ENCODE peak calls at places on chromosomes 1 and 21, in ten cellular contexts. H is IMR-90, R is heart left ventricle, S is left lung, K is Caco-2, N is uterus, F is D721Med, Y is fibroblast of lung, P is HFF-Myc, I is lung. M is an unnamed sample.

GRCh38 chr1:232428781-232429530 is 201.0 kb downstream of the SIPA1L2 start:
- DNase-seq in R (no peak), F (no peak), I (no peak), H (peak), N (no peak), P (no peak), K (no peak), S (no peak), Y (peak), M (no peak)

GRCh38 chr21:42150458-42151085 is 68.4 kb upstream of the ABCG1 start:
- DNase-seq in H (no peak), K (peak), R (no peak), P (no peak), N (no peak), Y (no peak), S (peak), F (no peak), I (no peak), M (no peak)

GRCh38 chr1:173532237-173532636 is 55.1 kb downstream of the PRDX6 start:
- DNase-seq in K (no peak), F (no peak), H (no peak), P (no peak), Y (peak), N (no peak), R (no peak), I (no peak), S (no peak), M (no peak)

GRCh38 chr1:172283766-172284165 is 136.7 kb upstream of the C1orf105 start:
- DNase-seq in Y (no peak), P (no peak), N (no peak), F (no peak), I (no peak), H (no peak), S (no peak), K (no peak), R (no peak), M (no peak)

GRCh38 chr1:55304306-55304705 is 89.1 kb upstream of the USP24 start:
- DNase-seq in Y (no peak), K (no peak), H (no peak), S (no peak), I (no peak), F (no peak), P (no peak), N (peak), R (no peak), M (no peak)

GRCh38 chr1:212525479-212526110 is 83.0 kb upstream of the ATF3 start:
- DNase-seq in N (no peak), K (no peak), S (no peak), R (no peak), P (no peak), I (no peak), Y (no peak), F (no peak), H (peak), M (no peak)

GRCh38 chr1:206608108-206608698 is 4.1 kb downstream of the EIF2D start:
- DNase-seq in S (no peak), R (no peak), N (no peak), P (no peak), I (no peak), F (no peak), H (peak), K (no peak), Y (peak), M (peak)

GRCh38 chr1:64240209-64240608 is 36.8 kb downstream of the UBE2U start:
- DNase-seq in F (no peak), R (no peak), P (no peak), S (no peak), Y (peak), N (no peak), I (no peak), K (no peak), H (peak), M (no peak)

GRCh38 chr1:64410217-64410616 is 59.7 kb upstream of the CACHD1 start:
- DNase-seq in P (no peak), I (no peak), S (no peak), N (no peak), K (no peak), F (no peak), Y (no peak), H (no peak), R (no peak), M (no peak)

GRCh38 chr1:167720965-167721616 is 691 bp upstream of the MPZL1 start:
- DNase-seq in F (no peak), H (peak), I (no peak), K (no peak), N (peak), R (peak), S (peak), P (peak), Y (peak), M (no peak)

GRCh38 chr1:162135271-162135775 is 65.8 kb downstream of the NOS1AP start:
- DNase-seq in I (no peak), R (no peak), P (no peak), N (no peak), K (no peak), F (no peak), H (no peak), Y (no peak), S (no peak), M (no peak)

GRCh38 chr1:94892604-94893280 is 34.2 kb downstream of the CNN3 start:
- DNase-seq in K (no peak), Y (peak), H (no peak), I (no peak), F (no peak), R (no peak), P (no peak), N (no peak), S (no peak), M (no peak)

GRCh38 chr1:8560611-8561544 is 243.0 kb downstream of the SLC45A1 start:
- DNase-seq in Y (peak), P (no peak), F (no peak), S (no peak), R (peak), I (no peak), H (peak), K (no peak), N (no peak), M (no peak)

GRCh38 chr1:233671286-233671685 is 57.4 kb downstream of the KCNK1 start:
- DNase-seq in N (no peak), S (no peak), Y (no peak), I (no peak), K (no peak), F (no peak), H (no peak), R (no peak), P (no peak), M (no peak)

GRCh38 chr1:205543351-205544305 is 39.2 kb downstream of the CDK18 start:
- DNase-seq in P (peak), Y (peak), K (no peak), R (peak), N (peak), I (peak), H (peak), S (peak), F (no peak), M (no peak)

GRCh38 chr1:239879321-239880170 is 212.1 kb upstream of the FMN2 start:
- DNase-seq in K (no peak), I (no peak), P (no peak), Y (no peak), S (no peak), R (no peak), H (no peak), N (no peak), F (no peak), M (no peak)

GRCh38 chr1:71191520-71191919 is 110.7 kb upstream of the ZRANB2 start:
- DNase-seq in F (no peak), I (no peak), K (no peak), R (no peak), P (no peak), N (no peak), S (no peak), H (no peak), Y (no peak), M (no peak)

GRCh38 chr1:36134805-36135339 is 9.8 kb upstream of the COL8A2 start:
- DNase-seq in H (peak), K (peak), F (peak), S (no peak), I (peak), Y (peak), N (peak), P (no peak), R (no peak), M (no peak)

GRCh38 chr1:6889875-6890480 is 104.7 kb downstream of the CAMTA1 start:
- DNase-seq in S (no peak), I (peak), K (peak), H (peak), N (peak), P (no peak), R (peak), Y (peak), F (no peak), M (no peak)

GRCh38 chr1:167489581-167490340 is 28.6 kb downstream of the CD247 start:
- DNase-seq in N (no peak), R (no peak), K (no peak), H (no peak), Y (no peak), F (no peak), S (no peak), P (no peak), I (no peak), M (no peak)

GRCh38 chr1:174871886-174872285 is 127.9 kb upstream of the CACYBP start:
- DNase-seq in K (no peak), N (no peak), R (no peak), H (no peak), F (no peak), Y (no peak), S (no peak), P (no peak), I (no peak), M (no peak)

DNA sequence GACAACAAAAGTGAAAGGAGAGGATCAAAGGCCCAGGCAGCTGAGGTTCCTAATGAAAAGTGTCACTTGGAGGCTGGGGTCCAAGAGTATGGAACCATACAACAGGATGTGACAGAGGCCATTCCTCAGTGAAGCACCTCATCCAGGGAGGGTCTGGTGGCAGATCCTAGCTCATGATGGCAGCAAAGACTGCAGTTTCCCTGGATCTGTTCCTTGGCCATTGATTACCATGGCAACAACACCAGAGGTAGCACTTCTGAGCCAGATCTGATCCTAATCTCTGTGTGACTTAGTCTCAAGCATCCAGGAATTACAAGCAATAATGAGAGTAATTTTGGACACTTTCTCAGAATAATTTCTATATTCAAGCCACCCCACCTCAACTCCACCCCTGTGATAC is 12.9 kb downstream of the FAM177B start:
- DNase-seq in N (no peak), H (no peak), F (no peak), K (no peak), P (no peak), I (no peak), R (no peak), S (no peak), Y (no peak), M (no peak)
- TF ChIP-seq CTCF in N (no peak), H (no peak), F (no peak), K (no peak), P (no peak), I (no peak), R (no peak), S (no peak), Y (no peak), M (no peak)

GRCh38 chr21:35933466-35933865 is 126.9 kb downstream of the SETD4 start:
- DNase-seq in Y (peak), I (peak), F (no peak), N (peak), R (peak), K (no peak), S (peak), H (peak), P (peak), M (no peak)
- TF ChIP-seq CTCF in Y (peak), I (no peak), F (no peak), N (peak), R (no peak), K (no peak), S (no peak), H (peak), P (peak), M (no peak)

GRCh38 chr1:38476784-38477175 is 382.8 kb downstream of the RRAGC start:
- DNase-seq in R (no peak), Y (no peak), K (no peak), H (no peak), N (no peak), S (no peak), F (no peak), P (no peak), I (no peak), M (no peak)
- TF ChIP-seq CTCF in R (no peak), Y (no peak), K (no peak), H (no peak), N (no peak), S (no peak), F (no peak), P (no peak), I (no peak), M (no peak)

GRCh38 chr1:156928043-156928602 is 7.7 kb downstream of the LRRC71 start:
- DNase-seq in H (no peak), S (no peak), K (no peak), Y (no peak), F (no peak), N (no peak), I (no peak), P (no peak), R (no peak), M (no peak)
- TF ChIP-seq CTCF in H (no peak), S (no peak), K (no peak), Y (peak), F (no peak), N (no peak), I (no peak), P (no peak), R (peak), M (no peak)

DNA sequence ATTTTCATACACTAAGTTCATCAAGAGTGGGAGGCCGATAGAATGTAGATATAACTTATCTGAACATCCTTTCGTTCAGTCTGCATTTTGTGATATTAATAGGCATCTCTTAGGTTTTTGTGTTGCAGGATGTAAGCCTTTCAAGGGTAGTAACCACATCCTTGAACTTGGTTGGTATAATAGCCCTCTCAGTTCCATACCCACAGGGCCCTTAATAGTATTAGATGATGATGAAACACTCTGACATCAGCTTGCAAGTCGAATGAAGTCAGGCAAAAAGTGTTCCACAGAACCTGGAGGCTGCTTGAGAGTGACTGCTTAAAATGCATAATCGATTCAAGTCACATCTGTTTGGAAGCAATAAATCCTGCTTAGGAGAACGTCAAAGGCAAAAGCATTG is 415.7 kb upstream of the KAZN start:
- DNase-seq in P (no peak), K (no peak), F (no peak), S (no peak), I (no peak), H (no peak), R (no peak), N (no peak), Y (no peak), M (no peak)
- TF ChIP-seq CTCF in P (no peak), K (no peak), F (no peak), S (no peak), I (no peak), H (no peak), R (no peak), N (no peak), Y (no peak), M (no peak)

DNA sequence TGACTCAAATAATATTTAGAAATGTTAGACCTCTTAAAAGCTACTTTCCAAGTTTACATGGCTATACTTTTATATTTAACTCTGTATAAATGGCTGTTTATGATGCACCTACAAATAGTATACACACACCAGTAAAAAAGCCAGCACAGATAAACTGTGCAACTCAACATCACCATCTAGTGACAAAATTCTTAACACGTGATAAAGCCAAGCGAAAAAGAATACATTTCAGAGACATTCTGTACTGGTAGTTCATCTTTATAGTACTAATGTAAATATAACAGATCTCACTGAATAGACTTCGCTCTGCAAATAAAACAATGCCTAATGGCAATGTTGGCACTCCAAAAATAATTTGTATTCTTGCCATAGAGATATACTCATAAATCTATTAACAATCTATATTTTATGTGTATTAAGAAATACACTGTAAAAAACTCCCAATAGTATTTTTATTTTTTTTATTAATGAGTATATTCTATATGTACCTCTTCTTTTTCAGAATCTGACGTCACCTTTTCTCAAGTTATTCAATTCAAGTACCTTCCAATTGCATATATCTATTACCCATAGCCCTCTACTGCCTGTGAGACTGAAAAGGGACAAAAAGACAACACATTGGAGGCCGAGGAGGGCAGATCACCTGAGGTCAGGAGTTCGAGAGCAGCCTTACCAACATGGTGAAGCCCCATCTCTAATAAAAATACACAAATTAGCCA is 100.2 kb downstream of the DPYD start:
- DNase-seq in H (peak), K (no peak), R (no peak), F (no peak), S (no peak), P (peak), Y (peak), N (no peak), I (no peak), M (no peak)
- TF ChIP-seq CTCF in H (peak), K (peak), R (peak), F (peak), S (peak), P (peak), Y (peak), N (peak), I (peak), M (no peak)

M was measured in activated B cell treated with CpG ODN at 0.5 μM for 24 hours.